ENCODE peak calls at places on chromosomes 4 and X, in ten cellular contexts. Y, N, D, I, P, R, V, S, C and K are unnamed samples.

GRCh38 chr4:21949073-21949457 is 493 bp upstream of the KCNIP4 start:
- DNase-seq in V (no peak), I (no peak), C (peak; percentile 56), Y (peak; percentile 27), N (no peak), S (no peak), D (no peak), R (no peak), P (no peak), K (no peak)

GRCh38 chrX:41588271-41588670 is 100.5 kb upstream of the GPR34 start:
- DNase-seq in P (no peak), V (no peak), S (no peak), R (no peak), C (no peak), D (no peak), N (no peak), Y (peak; percentile 36), I (no peak), K (no peak)

GRCh38 chr4:34932591-34932990 is 1311.7 kb downstream of the ARAP2 start:
- DNase-seq in Y (no peak), P (no peak), V (no peak), R (no peak), I (no peak), D (no peak), S (no peak), N (no peak), C (no peak), K (no peak)

GRCh38 chrX:17405225-17405969 is 30.4 kb downstream of the NHS start:
- DNase-seq in I (no peak), Y (peak; percentile 83), D (no peak), P (peak; percentile 13), V (no peak), C (no peak), S (no peak), R (peak; percentile 50), N (no peak), K (peak; percentile 94)

GRCh38 chr4:81688085-81688484 is 216.4 kb upstream of the RASGEF1B start:
- DNase-seq in C (no peak), P (no peak), V (no peak), D (no peak), N (peak; percentile 2), R (no peak), S (no peak), Y (peak; percentile 48), I (no peak), K (no peak)

GRCh38 chr4:94488667-94489066 is 36.9 kb downstream of the PDLIM5 start:
- DNase-seq in S (no peak), N (no peak), Y (no peak), D (no peak), C (no peak), P (peak; percentile 14), V (no peak), R (peak; percentile 25), I (peak; percentile 76), K (no peak)

GRCh38 chr4:88318751-88319350 is 34.5 kb upstream of the PPM1K start:
- DNase-seq in P (no peak), N (no peak), I (no peak), Y (no peak), V (no peak), R (no peak), D (no peak), C (no peak), S (no peak), K (no peak)

GRCh38 chr4:27049101-27049829 is 188.6 kb downstream of the STIM2 start:
- DNase-seq in R (no peak), D (no peak), S (no peak), C (no peak), V (no peak), N (no peak), P (no peak), I (no peak), Y (no peak), K (no peak)

GRCh38 chr4:113971706-113972360 is 7.6 kb downstream of the ARSJ start:
- DNase-seq in N (no peak), I (peak; percentile 78), P (peak; percentile 61), V (no peak), S (no peak), C (no peak), D (no peak), Y (no peak), R (peak; percentile 81), K (no peak)

GRCh38 chr4:88807499-88807898 is 109.9 kb upstream of the NAP1L5 start:
- DNase-seq in D (no peak), I (no peak), S (no peak), R (no peak), C (no peak), V (no peak), P (no peak), N (no peak), Y (no peak), K (peak; percentile 11)

GRCh38 chr4:75547647-75548387 is 8.0 kb upstream of the ODAPH start:
- DNase-seq in S (no peak), V (no peak), C (peak; percentile 62), N (no peak), I (peak; percentile 13), Y (peak; percentile 5), R (peak; percentile 46), P (no peak), D (no peak), K (no peak)

GRCh38 chrX:2928583-2929434 is at the start of gene ARSD:
- DNase-seq in C (peak; percentile 94), P (peak; percentile 89), N (no peak), Y (peak; percentile 84), V (no peak), D (peak; percentile 30), I (peak; percentile 89), R (peak; percentile 89), S (peak; percentile 57), K (peak; percentile 62)

GRCh38 chrX:8105531-8105930 is 65.5 kb downstream of the VCX2 start:
- DNase-seq in V (no peak), Y (no peak), N (no peak), I (no peak), R (no peak), C (no peak), S (no peak), P (no peak), D (no peak), K (no peak)

GRCh38 chrX:54248309-54248708 is 65.3 kb upstream of the FAM120C start:
- DNase-seq in R (peak; percentile 35), V (no peak), S (no peak), Y (peak; percentile 22), P (peak; percentile 14), C (no peak), D (no peak), I (peak; percentile 9), N (no peak), K (peak; percentile 9)

GRCh38 chr4:109009909-109010308 is 247.1 kb upstream of the ETNPPL start:
- DNase-seq in P (peak; percentile 14), N (peak; percentile 12), D (no peak), S (no peak), C (no peak), R (peak; percentile 81), V (no peak), I (peak; percentile 72), Y (no peak), K (no peak)

GRCh38 chr4:112119358-112119783 is 25.9 kb upstream of the FAM241A start:
- DNase-seq in I (no peak), N (no peak), C (no peak), Y (no peak), R (no peak), S (no peak), V (no peak), D (peak; percentile 3), P (no peak), K (no peak)

GRCh38 chr4:84455697-84456096 is 43.4 kb downstream of the NKX6-1 start:
- DNase-seq in Y (no peak), I (no peak), C (no peak), D (no peak), N (no peak), P (no peak), S (no peak), R (no peak), V (no peak), K (no peak)

GRCh38 chrX:16187024-16187698 is 19.9 kb downstream of the MAGEB17 start:
- DNase-seq in P (no peak), D (no peak), I (peak; percentile 12), Y (no peak), S (no peak), N (no peak), R (no peak), V (no peak), C (no peak), K (no peak)

GRCh38 chr4:88659061-88659889 is 38.4 kb downstream of the NAP1L5 start:
- DNase-seq in Y (peak; percentile 66), P (peak; percentile 79), V (peak; percentile 30), C (no peak), R (peak; percentile 74), S (no peak), I (peak; percentile 70), N (peak; percentile 64), D (no peak), K (peak; percentile 39)

GRCh38 chr4:1309261-1310010 is 19.7 kb downstream of the MAEA start:
- DNase-seq in P (peak; percentile 99), Y (peak; percentile 88), S (peak; percentile 55), I (peak; percentile 96), R (peak; percentile 93), C (peak; percentile 71), D (peak; percentile 55), V (no peak), N (no peak), K (no peak)

GRCh38 chrX:66634272-66634671 is 4.6 kb downstream of the EDA2R start:
- DNase-seq in R (peak; percentile 62), P (no peak), Y (no peak), I (no peak), C (no peak), D (no peak), N (no peak), S (no peak), V (no peak), K (peak; percentile 17)

GRCh38 chrX:147917700-147918694 is 6.3 kb downstream of the FMR1 start:
- DNase-seq in Y (peak; percentile 10), D (peak; percentile 1), C (no peak), I (no peak), R (peak; percentile 24), P (peak; percentile 9), S (no peak), V (no peak), N (no peak), K (peak; percentile 43)

GRCh38 chr4:81421346-81422218 is 50.1 kb downstream of the RASGEF1B start:
- DNase-seq in R (no peak), I (no peak), V (no peak), C (no peak), D (no peak), N (no peak), S (no peak), P (no peak), Y (no peak), K (no peak)

GRCh38 chrX:113966791-113967190 is 617.1 kb upstream of the HTR2C start:
- DNase-seq in P (no peak), N (no peak), D (no peak), I (no peak), C (no peak), R (no peak), S (no peak), V (no peak), Y (no peak), K (no peak)

GRCh38 chrX:153551135-153551534 is 33.7 kb downstream of the ATP2B3 start:
- DNase-seq in V (no peak), P (peak; percentile 49), Y (no peak), D (no peak), R (peak; percentile 57), I (peak; percentile 11), N (no peak), C (no peak), S (no peak), K (no peak)

GRCh38 chrX:141220342-141221008 is 21.8 kb downstream of the SPANXC start:
- DNase-seq in D (no peak), V (no peak), R (peak; percentile 61), Y (peak; percentile 67), P (peak; percentile 30), C (no peak), N (no peak), I (peak; percentile 72), S (no peak), K (peak; percentile 65)